ENCODE peak calls at places on chromosomes 5 and 9, in eight cellular contexts. One of them, this sample, is unnamed.

GRCh38 chr5:124905756-124906155 is 159.3 kb upstream of the ZNF608 start:
- DNase-seq in AG09309: no peak
- DNase-seq in mesendoderm: no peak
- DNase-seq in lung microvascular endothelial cell: no peak
- DNase-seq in activated CD8-positive, alpha-beta memory T cell treated with anti-CD3 and anti-CD28 coated beads, Interleukin-2, amount 10 ng/mL, durations not matched to agents 7 days and 5 days: no peak
- DNase-seq in activated CD4-positive, alpha-beta T cell treated with anti-CD3 and anti-CD28 coated beads, Interleukin-2, amount 10 ng/mL, durations not matched to agents 7 days and 5 days: no peak
- DNase-seq in heart right ventricle: no peak
- DNase-seq in EL: no peak
- DNase-seq in this sample: no peak

GRCh38 chr5:142922223-142922952 is 152.2 kb downstream of the ARHGAP26 start:
- DNase-seq in activated CD8-positive, alpha-beta memory T cell treated with anti-CD3 and anti-CD28 coated beads, Interleukin-2, amount 10 ng/mL, durations not matched to agents 7 days and 5 days: no peak
- DNase-seq in heart right ventricle: no peak
- DNase-seq in mesendoderm: no peak
- DNase-seq in activated CD4-positive, alpha-beta T cell treated with anti-CD3 and anti-CD28 coated beads, Interleukin-2, amount 10 ng/mL, durations not matched to agents 7 days and 5 days: no peak
- DNase-seq in EL: peak
- DNase-seq in AG09309: peak
- DNase-seq in lung microvascular endothelial cell: peak
- DNase-seq in this sample: no peak

GRCh38 chr9:131987232-131987631 is 92.4 kb downstream of the MED27 start:
- DNase-seq in lung microvascular endothelial cell: no peak
- DNase-seq in activated CD8-positive, alpha-beta memory T cell treated with anti-CD3 and anti-CD28 coated beads, Interleukin-2, amount 10 ng/mL, durations not matched to agents 7 days and 5 days: no peak
- DNase-seq in AG09309: no peak
- DNase-seq in activated CD4-positive, alpha-beta T cell treated with anti-CD3 and anti-CD28 coated beads, Interleukin-2, amount 10 ng/mL, durations not matched to agents 7 days and 5 days: no peak
- DNase-seq in EL: no peak
- DNase-seq in heart right ventricle: no peak
- DNase-seq in mesendoderm: peak
- DNase-seq in this sample: no peak

GRCh38 chr5:158020555-158021418 is 161.8 kb upstream of the CLINT1 start:
- DNase-seq in activated CD8-positive, alpha-beta memory T cell treated with anti-CD3 and anti-CD28 coated beads, Interleukin-2, amount 10 ng/mL, durations not matched to agents 7 days and 5 days: no peak
- DNase-seq in activated CD4-positive, alpha-beta T cell treated with anti-CD3 and anti-CD28 coated beads, Interleukin-2, amount 10 ng/mL, durations not matched to agents 7 days and 5 days: no peak
- DNase-seq in heart right ventricle: no peak
- DNase-seq in EL: no peak
- DNase-seq in lung microvascular endothelial cell: no peak
- DNase-seq in mesendoderm: peak
- DNase-seq in AG09309: no peak
- DNase-seq in this sample: no peak

GRCh38 chr5:115549154-115549553 is 4.6 kb upstream of the FEM1C start:
- DNase-seq in activated CD4-positive, alpha-beta T cell treated with anti-CD3 and anti-CD28 coated beads, Interleukin-2, amount 10 ng/mL, durations not matched to agents 7 days and 5 days: peak
- DNase-seq in EL: peak
- DNase-seq in AG09309: no peak
- DNase-seq in heart right ventricle: no peak
- DNase-seq in mesendoderm: peak
- DNase-seq in lung microvascular endothelial cell: peak
- DNase-seq in activated CD8-positive, alpha-beta memory T cell treated with anti-CD3 and anti-CD28 coated beads, Interleukin-2, amount 10 ng/mL, durations not matched to agents 7 days and 5 days: no peak
- DNase-seq in this sample: no peak

GRCh38 chr5:77770293-77771005 is 5.7 kb downstream of the TBCA start:
- DNase-seq in lung microvascular endothelial cell: no peak
- DNase-seq in activated CD4-positive, alpha-beta T cell treated with anti-CD3 and anti-CD28 coated beads, Interleukin-2, amount 10 ng/mL, durations not matched to agents 7 days and 5 days: no peak
- DNase-seq in AG09309: no peak
- DNase-seq in EL: no peak
- DNase-seq in heart right ventricle: no peak
- DNase-seq in mesendoderm: no peak
- DNase-seq in activated CD8-positive, alpha-beta memory T cell treated with anti-CD3 and anti-CD28 coated beads, Interleukin-2, amount 10 ng/mL, durations not matched to agents 7 days and 5 days: no peak
- DNase-seq in this sample: no peak

GRCh38 chr5:1005904-1006655 is 2.5 kb upstream of the NKD2 start:
- DNase-seq in heart right ventricle: peak
- DNase-seq in lung microvascular endothelial cell: no peak
- DNase-seq in activated CD4-positive, alpha-beta T cell treated with anti-CD3 and anti-CD28 coated beads, Interleukin-2, amount 10 ng/mL, durations not matched to agents 7 days and 5 days: no peak
- DNase-seq in AG09309: no peak
- DNase-seq in activated CD8-positive, alpha-beta memory T cell treated with anti-CD3 and anti-CD28 coated beads, Interleukin-2, amount 10 ng/mL, durations not matched to agents 7 days and 5 days: peak
- DNase-seq in EL: no peak
- DNase-seq in mesendoderm: no peak
- DNase-seq in this sample: no peak

GRCh38 chr5:113615708-113616107 is 102.2 kb downstream of the YTHDC2 start:
- DNase-seq in activated CD4-positive, alpha-beta T cell treated with anti-CD3 and anti-CD28 coated beads, Interleukin-2, amount 10 ng/mL, durations not matched to agents 7 days and 5 days: no peak
- DNase-seq in activated CD8-positive, alpha-beta memory T cell treated with anti-CD3 and anti-CD28 coated beads, Interleukin-2, amount 10 ng/mL, durations not matched to agents 7 days and 5 days: no peak
- DNase-seq in EL: peak
- DNase-seq in heart right ventricle: no peak
- DNase-seq in AG09309: no peak
- DNase-seq in mesendoderm: peak
- DNase-seq in lung microvascular endothelial cell: peak
- DNase-seq in this sample: no peak

GRCh38 chr9:136152931-136153330 is 34.3 kb upstream of the TMEM250 start:
- DNase-seq in activated CD8-positive, alpha-beta memory T cell treated with anti-CD3 and anti-CD28 coated beads, Interleukin-2, amount 10 ng/mL, durations not matched to agents 7 days and 5 days: no peak
- DNase-seq in lung microvascular endothelial cell: no peak
- DNase-seq in activated CD4-positive, alpha-beta T cell treated with anti-CD3 and anti-CD28 coated beads, Interleukin-2, amount 10 ng/mL, durations not matched to agents 7 days and 5 days: no peak
- DNase-seq in EL: no peak
- DNase-seq in AG09309: no peak
- DNase-seq in heart right ventricle: no peak
- DNase-seq in mesendoderm: no peak
- DNase-seq in this sample: no peak

GRCh38 chr9:137500666-137501397 is 41.7 kb upstream of the NSMF start:
- DNase-seq in AG09309: no peak
- DNase-seq in mesendoderm: no peak
- DNase-seq in lung microvascular endothelial cell: no peak
- DNase-seq in heart right ventricle: no peak
- DNase-seq in activated CD8-positive, alpha-beta memory T cell treated with anti-CD3 and anti-CD28 coated beads, Interleukin-2, amount 10 ng/mL, durations not matched to agents 7 days and 5 days: no peak
- DNase-seq in activated CD4-positive, alpha-beta T cell treated with anti-CD3 and anti-CD28 coated beads, Interleukin-2, amount 10 ng/mL, durations not matched to agents 7 days and 5 days: no peak
- DNase-seq in EL: no peak
- DNase-seq in this sample: no peak

GRCh38 chr9:126499005-126499910 is 114.5 kb upstream of the LMX1B start:
- DNase-seq in heart right ventricle: no peak
- DNase-seq in mesendoderm: peak
- DNase-seq in activated CD4-positive, alpha-beta T cell treated with anti-CD3 and anti-CD28 coated beads, Interleukin-2, amount 10 ng/mL, durations not matched to agents 7 days and 5 days: peak
- DNase-seq in activated CD8-positive, alpha-beta memory T cell treated with anti-CD3 and anti-CD28 coated beads, Interleukin-2, amount 10 ng/mL, durations not matched to agents 7 days and 5 days: no peak
- DNase-seq in AG09309: no peak
- DNase-seq in lung microvascular endothelial cell: peak
- DNase-seq in EL: peak
- DNase-seq in this sample: no peak

GRCh38 chr9:129441852-129442251 is 179.0 kb downstream of the C9orf50 start:
- DNase-seq in lung microvascular endothelial cell: no peak
- DNase-seq in heart right ventricle: no peak
- DNase-seq in AG09309: no peak
- DNase-seq in activated CD8-positive, alpha-beta memory T cell treated with anti-CD3 and anti-CD28 coated beads, Interleukin-2, amount 10 ng/mL, durations not matched to agents 7 days and 5 days: no peak
- DNase-seq in mesendoderm: no peak
- DNase-seq in EL: no peak
- DNase-seq in activated CD4-positive, alpha-beta T cell treated with anti-CD3 and anti-CD28 coated beads, Interleukin-2, amount 10 ng/mL, durations not matched to agents 7 days and 5 days: no peak
- DNase-seq in this sample: no peak

GRCh38 chr9:7336356-7337075 is 463.1 kb downstream of the DMAC1 start:
- DNase-seq in lung microvascular endothelial cell: no peak
- DNase-seq in heart right ventricle: no peak
- DNase-seq in activated CD8-positive, alpha-beta memory T cell treated with anti-CD3 and anti-CD28 coated beads, Interleukin-2, amount 10 ng/mL, durations not matched to agents 7 days and 5 days: no peak
- DNase-seq in mesendoderm: peak
- DNase-seq in AG09309: no peak
- DNase-seq in activated CD4-positive, alpha-beta T cell treated with anti-CD3 and anti-CD28 coated beads, Interleukin-2, amount 10 ng/mL, durations not matched to agents 7 days and 5 days: no peak
- DNase-seq in EL: no peak
- DNase-seq in this sample: no peak

GRCh38 chr9:130017035-130017909 is 25.7 kb downstream of the FNBP1 start:
- DNase-seq in activated CD4-positive, alpha-beta T cell treated with anti-CD3 and anti-CD28 coated beads, Interleukin-2, amount 10 ng/mL, durations not matched to agents 7 days and 5 days: no peak
- DNase-seq in mesendoderm: no peak
- DNase-seq in activated CD8-positive, alpha-beta memory T cell treated with anti-CD3 and anti-CD28 coated beads, Interleukin-2, amount 10 ng/mL, durations not matched to agents 7 days and 5 days: no peak
- DNase-seq in lung microvascular endothelial cell: no peak
- DNase-seq in heart right ventricle: no peak
- DNase-seq in AG09309: no peak
- DNase-seq in EL: no peak
- DNase-seq in this sample: no peak

GRCh38 chr9:2027761-2028160 is 12.6 kb downstream of the SMARCA2 start:
- DNase-seq in mesendoderm: no peak
- DNase-seq in heart right ventricle: no peak
- DNase-seq in EL: no peak
- DNase-seq in AG09309: no peak
- DNase-seq in lung microvascular endothelial cell: no peak
- DNase-seq in activated CD8-positive, alpha-beta memory T cell treated with anti-CD3 and anti-CD28 coated beads, Interleukin-2, amount 10 ng/mL, durations not matched to agents 7 days and 5 days: no peak
- DNase-seq in activated CD4-positive, alpha-beta T cell treated with anti-CD3 and anti-CD28 coated beads, Interleukin-2, amount 10 ng/mL, durations not matched to agents 7 days and 5 days: no peak
- DNase-seq in this sample: no peak

GRCh38 chr5:159826351-159827222 is 89.7 kb upstream of the ADRA1B start:
- DNase-seq in heart right ventricle: no peak
- DNase-seq in mesendoderm: peak
- DNase-seq in EL: peak
- DNase-seq in AG09309: peak
- DNase-seq in lung microvascular endothelial cell: peak
- DNase-seq in activated CD8-positive, alpha-beta memory T cell treated with anti-CD3 and anti-CD28 coated beads, Interleukin-2, amount 10 ng/mL, durations not matched to agents 7 days and 5 days: peak
- DNase-seq in activated CD4-positive, alpha-beta T cell treated with anti-CD3 and anti-CD28 coated beads, Interleukin-2, amount 10 ng/mL, durations not matched to agents 7 days and 5 days: no peak
- DNase-seq in this sample: peak

GRCh38 chr9:135403733-135404450 is 75.7 kb upstream of the PPP1R26 start:
- DNase-seq in activated CD4-positive, alpha-beta T cell treated with anti-CD3 and anti-CD28 coated beads, Interleukin-2, amount 10 ng/mL, durations not matched to agents 7 days and 5 days: no peak
- DNase-seq in EL: no peak
- DNase-seq in activated CD8-positive, alpha-beta memory T cell treated with anti-CD3 and anti-CD28 coated beads, Interleukin-2, amount 10 ng/mL, durations not matched to agents 7 days and 5 days: no peak
- DNase-seq in lung microvascular endothelial cell: no peak
- DNase-seq in heart right ventricle: no peak
- DNase-seq in AG09309: no peak
- DNase-seq in mesendoderm: no peak
- DNase-seq in this sample: no peak

GRCh38 chr5:149240354-149240998 is 31.2 kb upstream of the AFAP1L1 start:
- DNase-seq in mesendoderm: no peak
- DNase-seq in EL: no peak
- DNase-seq in heart right ventricle: peak
- DNase-seq in AG09309: no peak
- DNase-seq in activated CD4-positive, alpha-beta T cell treated with anti-CD3 and anti-CD28 coated beads, Interleukin-2, amount 10 ng/mL, durations not matched to agents 7 days and 5 days: peak
- DNase-seq in activated CD8-positive, alpha-beta memory T cell treated with anti-CD3 and anti-CD28 coated beads, Interleukin-2, amount 10 ng/mL, durations not matched to agents 7 days and 5 days: peak
- DNase-seq in lung microvascular endothelial cell: peak
- DNase-seq in this sample: no peak

GRCh38 chr9:115202960-115203751 is 85.2 kb upstream of the TNC start:
- DNase-seq in AG09309: peak
- DNase-seq in EL: peak
- DNase-seq in lung microvascular endothelial cell: no peak
- DNase-seq in mesendoderm: no peak
- DNase-seq in activated CD8-positive, alpha-beta memory T cell treated with anti-CD3 and anti-CD28 coated beads, Interleukin-2, amount 10 ng/mL, durations not matched to agents 7 days and 5 days: no peak
- DNase-seq in activated CD4-positive, alpha-beta T cell treated with anti-CD3 and anti-CD28 coated beads, Interleukin-2, amount 10 ng/mL, durations not matched to agents 7 days and 5 days: no peak
- DNase-seq in heart right ventricle: no peak
- DNase-seq in this sample: no peak

GRCh38 chr5:168047043-168047668 is 244.3 kb upstream of the WWC1 start:
- DNase-seq in AG09309: no peak
- DNase-seq in EL: peak
- DNase-seq in lung microvascular endothelial cell: no peak
- DNase-seq in activated CD4-positive, alpha-beta T cell treated with anti-CD3 and anti-CD28 coated beads, Interleukin-2, amount 10 ng/mL, durations not matched to agents 7 days and 5 days: peak
- DNase-seq in heart right ventricle: no peak
- DNase-seq in activated CD8-positive, alpha-beta memory T cell treated with anti-CD3 and anti-CD28 coated beads, Interleukin-2, amount 10 ng/mL, durations not matched to agents 7 days and 5 days: no peak
- DNase-seq in mesendoderm: peak
- DNase-seq in this sample: no peak

GRCh38 chr9:92345582-92345981 is 19.8 kb downstream of the CENPP start:
- DNase-seq in AG09309: no peak
- DNase-seq in EL: no peak
- DNase-seq in activated CD4-positive, alpha-beta T cell treated with anti-CD3 and anti-CD28 coated beads, Interleukin-2, amount 10 ng/mL, durations not matched to agents 7 days and 5 days: no peak
- DNase-seq in activated CD8-positive, alpha-beta memory T cell treated with anti-CD3 and anti-CD28 coated beads, Interleukin-2, amount 10 ng/mL, durations not matched to agents 7 days and 5 days: no peak
- DNase-seq in lung microvascular endothelial cell: no peak
- DNase-seq in mesendoderm: no peak
- DNase-seq in heart right ventricle: no peak
- DNase-seq in this sample: no peak

GRCh38 chr5:133256276-133256675 is 204.5 kb downstream of the HSPA4 start:
- DNase-seq in AG09309: no peak
- DNase-seq in mesendoderm: no peak
- DNase-seq in lung microvascular endothelial cell: no peak
- DNase-seq in heart right ventricle: no peak
- DNase-seq in activated CD8-positive, alpha-beta memory T cell treated with anti-CD3 and anti-CD28 coated beads, Interleukin-2, amount 10 ng/mL, durations not matched to agents 7 days and 5 days: no peak
- DNase-seq in activated CD4-positive, alpha-beta T cell treated with anti-CD3 and anti-CD28 coated beads, Interleukin-2, amount 10 ng/mL, durations not matched to agents 7 days and 5 days: no peak
- DNase-seq in EL: no peak
- DNase-seq in this sample: no peak

GRCh38 chr9:592225-592624 is 249.3 kb upstream of the DMRT1 start:
- DNase-seq in heart right ventricle: no peak
- DNase-seq in activated CD4-positive, alpha-beta T cell treated with anti-CD3 and anti-CD28 coated beads, Interleukin-2, amount 10 ng/mL, durations not matched to agents 7 days and 5 days: no peak
- DNase-seq in mesendoderm: peak
- DNase-seq in EL: no peak
- DNase-seq in AG09309: no peak
- DNase-seq in lung microvascular endothelial cell: no peak
- DNase-seq in activated CD8-positive, alpha-beta memory T cell treated with anti-CD3 and anti-CD28 coated beads, Interleukin-2, amount 10 ng/mL, durations not matched to agents 7 days and 5 days: no peak
- DNase-seq in this sample: no peak

GRCh38 chr9:131755541-131756198 is 15.8 kb upstream of the RAPGEF1 start:
- DNase-seq in activated CD8-positive, alpha-beta memory T cell treated with anti-CD3 and anti-CD28 coated beads, Interleukin-2, amount 10 ng/mL, durations not matched to agents 7 days and 5 days: peak
- DNase-seq in mesendoderm: peak
- DNase-seq in heart right ventricle: peak
- DNase-seq in EL: peak
- DNase-seq in AG09309: no peak
- DNase-seq in activated CD4-positive, alpha-beta T cell treated with anti-CD3 and anti-CD28 coated beads, Interleukin-2, amount 10 ng/mL, durations not matched to agents 7 days and 5 days: peak
- DNase-seq in lung microvascular endothelial cell: peak
- DNase-seq in this sample: no peak

GRCh38 chr5:8396756-8397155 is 527.8 kb downstream of the MTRR start:
- DNase-seq in activated CD8-positive, alpha-beta memory T cell treated with anti-CD3 and anti-CD28 coated beads, Interleukin-2, amount 10 ng/mL, durations not matched to agents 7 days and 5 days: no peak
- DNase-seq in mesendoderm: no peak
- DNase-seq in heart right ventricle: no peak
- DNase-seq in activated CD4-positive, alpha-beta T cell treated with anti-CD3 and anti-CD28 coated beads, Interleukin-2, amount 10 ng/mL, durations not matched to agents 7 days and 5 days: no peak
- DNase-seq in AG09309: no peak
- DNase-seq in lung microvascular endothelial cell: no peak
- DNase-seq in EL: peak
- DNase-seq in this sample: no peak

GRCh38 chr5:16291894-16292293 is 112.3 kb upstream of the MARCHF11 start:
- DNase-seq in mesendoderm: no peak
- DNase-seq in lung microvascular endothelial cell: no peak
- DNase-seq in activated CD4-positive, alpha-beta T cell treated with anti-CD3 and anti-CD28 coated beads, Interleukin-2, amount 10 ng/mL, durations not matched to agents 7 days and 5 days: no peak
- DNase-seq in heart right ventricle: no peak
- DNase-seq in activated CD8-positive, alpha-beta memory T cell treated with anti-CD3 and anti-CD28 coated beads, Interleukin-2, amount 10 ng/mL, durations not matched to agents 7 days and 5 days: no peak
- DNase-seq in AG09309: no peak
- DNase-seq in EL: no peak
- DNase-seq in this sample: no peak

GRCh38 chr5:178469975-178470692 is 120.1 kb downstream of the COL23A1 start:
- DNase-seq in EL: no peak
- DNase-seq in AG09309: no peak
- DNase-seq in heart right ventricle: no peak
- DNase-seq in activated CD8-positive, alpha-beta memory T cell treated with anti-CD3 and anti-CD28 coated beads, Interleukin-2, amount 10 ng/mL, durations not matched to agents 7 days and 5 days: peak
- DNase-seq in activated CD4-positive, alpha-beta T cell treated with anti-CD3 and anti-CD28 coated beads, Interleukin-2, amount 10 ng/mL, durations not matched to agents 7 days and 5 days: no peak
- DNase-seq in mesendoderm: peak
- DNase-seq in lung microvascular endothelial cell: no peak
- DNase-seq in this sample: no peak

GRCh38 chr5:173888473-173889135 is 455 bp downstream of the CPEB4 start:
- DNase-seq in heart right ventricle: peak
- DNase-seq in AG09309: no peak
- DNase-seq in lung microvascular endothelial cell: peak
- DNase-seq in mesendoderm: peak
- DNase-seq in activated CD8-positive, alpha-beta memory T cell treated with anti-CD3 and anti-CD28 coated beads, Interleukin-2, amount 10 ng/mL, durations not matched to agents 7 days and 5 days: peak
- DNase-seq in activated CD4-positive, alpha-beta T cell treated with anti-CD3 and anti-CD28 coated beads, Interleukin-2, amount 10 ng/mL, durations not matched to agents 7 days and 5 days: peak
- DNase-seq in EL: peak
- DNase-seq in this sample: no peak

GRCh38 chr9:78296208-78296892 is 575 bp upstream of the PSAT1 start:
- DNase-seq in EL: peak
- DNase-seq in AG09309: no peak
- DNase-seq in activated CD4-positive, alpha-beta T cell treated with anti-CD3 and anti-CD28 coated beads, Interleukin-2, amount 10 ng/mL, durations not matched to agents 7 days and 5 days: peak
- DNase-seq in mesendoderm: peak
- DNase-seq in heart right ventricle: peak
- DNase-seq in lung microvascular endothelial cell: peak
- DNase-seq in activated CD8-positive, alpha-beta memory T cell treated with anti-CD3 and anti-CD28 coated beads, Interleukin-2, amount 10 ng/mL, durations not matched to agents 7 days and 5 days: no peak
- DNase-seq in this sample: no peak

GRCh38 chr5:180540050-180540694 is 46.0 kb downstream of the CNOT6 start:
- DNase-seq in activated CD4-positive, alpha-beta T cell treated with anti-CD3 and anti-CD28 coated beads, Interleukin-2, amount 10 ng/mL, durations not matched to agents 7 days and 5 days: no peak
- DNase-seq in EL: no peak
- DNase-seq in mesendoderm: no peak
- DNase-seq in heart right ventricle: no peak
- DNase-seq in AG09309: no peak
- DNase-seq in lung microvascular endothelial cell: no peak
- DNase-seq in activated CD8-positive, alpha-beta memory T cell treated with anti-CD3 and anti-CD28 coated beads, Interleukin-2, amount 10 ng/mL, durations not matched to agents 7 days and 5 days: no peak
- DNase-seq in this sample: no peak

GRCh38 chr5:103228056-103228455 is 30.5 kb upstream of the MACIR start:
- DNase-seq in EL: peak
- DNase-seq in AG09309: no peak
- DNase-seq in lung microvascular endothelial cell: no peak
- DNase-seq in activated CD8-positive, alpha-beta memory T cell treated with anti-CD3 and anti-CD28 coated beads, Interleukin-2, amount 10 ng/mL, durations not matched to agents 7 days and 5 days: no peak
- DNase-seq in heart right ventricle: no peak
- DNase-seq in activated CD4-positive, alpha-beta T cell treated with anti-CD3 and anti-CD28 coated beads, Interleukin-2, amount 10 ng/mL, durations not matched to agents 7 days and 5 days: no peak
- DNase-seq in mesendoderm: no peak
- DNase-seq in this sample: no peak

GRCh38 chr9:88476491-88477271 is 58.3 kb upstream of the NXNL2 start:
- DNase-seq in activated CD4-positive, alpha-beta T cell treated with anti-CD3 and anti-CD28 coated beads, Interleukin-2, amount 10 ng/mL, durations not matched to agents 7 days and 5 days: no peak
- DNase-seq in activated CD8-positive, alpha-beta memory T cell treated with anti-CD3 and anti-CD28 coated beads, Interleukin-2, amount 10 ng/mL, durations not matched to agents 7 days and 5 days: peak
- DNase-seq in AG09309: peak
- DNase-seq in EL: peak
- DNase-seq in mesendoderm: peak
- DNase-seq in heart right ventricle: no peak
- DNase-seq in lung microvascular endothelial cell: no peak
- DNase-seq in this sample: no peak